ENCODE peak calls at places on chromosomes 4 and X, in six cellular contexts. E is COR-L47, Z is Calu3, D is H9, S is left lung, P is GM13976. F is an unnamed sample.
A peak's percentile ranks its signal among the peaks of the same experiment; 100 is the strongest.

GRCh38 chrX:12975670-12975965 is 708 bp downstream of the TMSB4X start:
- DNase-seq in E (no peak), Z (no peak), D (no peak), S (peak; percentile 40), P (no peak), F (no peak)

GRCh38 chr4:150943831-150944230 is 71.3 kb downstream of the LRBA start:
- DNase-seq in E (no peak), Z (peak; percentile 2), D (no peak), S (no peak), P (no peak), F (no peak)

GRCh38 chr4:103996637-103997036 is 276.9 kb upstream of the TACR3 start:
- DNase-seq in E (no peak), Z (peak; percentile 44), D (peak; percentile 82), S (peak; percentile 40), P (peak; percentile 11), F (no peak)

GRCh38 chr4:20044936-20045335 is 206.8 kb upstream of the SLIT2 start:
- DNase-seq in E (no peak), Z (no peak), D (no peak), S (no peak), P (no peak), F (no peak)

GRCh38 chrX:153794018-153794896 is at the start of the genes IDH3G and SSR4:
- DNase-seq in E (peak; percentile 89), Z (peak; percentile 94), D (peak; percentile 94), S (peak; percentile 93), P (peak; percentile 97), F (peak; percentile 85)

GRCh38 chr4:7412586-7412975 is 22.1 kb downstream of the PSAPL1 start:
- DNase-seq in E (no peak), Z (no peak), D (peak; percentile 20), S (peak; percentile 19), P (no peak), F (no peak)

GRCh38 chr4:2757426-2757825 is 1.3 kb upstream of the TNIP2 start:
- DNase-seq in E (no peak), Z (no peak), D (no peak), S (peak; percentile 27), P (no peak), F (no peak)

GRCh38 chr4:52606766-52607165 is 52.3 kb downstream of the USP46 start:
- DNase-seq in E (no peak), Z (no peak), D (no peak), S (no peak), P (no peak), F (no peak)

GRCh38 chr4:67694662-67695061 is 6.3 kb downstream of the UBA6 start:
- DNase-seq in E (no peak), Z (no peak), D (no peak), S (no peak), P (no peak), F (no peak)